ENCODE peak calls at places on chromosomes 12 and 14, in four cellular contexts. U is GM12865, Z is neural progenitor cell, D is H9. S is an unnamed sample.

GRCh38 chr12:66187822-66188221 is 1.2 kb upstream of the IRAK3 start:
- DNase-seq in D (no peak), U (no peak), Z (no peak), S (no peak)

GRCh38 chr12:132148368-132149045 is 4.2 kb downstream of the NOC4L start:
- DNase-seq in U (no peak), D (no peak), Z (no peak), S (no peak)

GRCh38 chr12:78331764-78332163 is 501.1 kb downstream of the NAV3 start:
- DNase-seq in Z (peak), U (no peak), D (no peak), S (no peak)

GRCh38 chr14:61601923-61602732 is 93.2 kb upstream of the HIF1A start:
- DNase-seq in U (no peak), D (no peak), Z (peak), S (no peak)

GRCh38 chr14:99316281-99317163 is 44.5 kb upstream of the BCL11B start:
- DNase-seq in D (no peak), Z (no peak), U (no peak), S (no peak)

GRCh38 chr12:56591111-56591510 is 39.0 kb downstream of the BAZ2A start:
- DNase-seq in Z (peak), D (no peak), U (no peak), S (no peak)

GRCh38 chr12:96710127-96710745 is 196.8 kb upstream of the NEDD1 start:
- DNase-seq in U (no peak), Z (peak), D (peak), S (no peak)

GRCh38 chr12:11653215-11653753 is 3.8 kb downstream of the ETV6 start:
- DNase-seq in U (peak), D (no peak), Z (no peak), S (no peak)

GRCh38 chr12:12807970-12808702 is 5.0 kb upstream of the DDX47 start:
- DNase-seq in Z (no peak), U (peak), D (no peak), S (no peak)

DNA sequence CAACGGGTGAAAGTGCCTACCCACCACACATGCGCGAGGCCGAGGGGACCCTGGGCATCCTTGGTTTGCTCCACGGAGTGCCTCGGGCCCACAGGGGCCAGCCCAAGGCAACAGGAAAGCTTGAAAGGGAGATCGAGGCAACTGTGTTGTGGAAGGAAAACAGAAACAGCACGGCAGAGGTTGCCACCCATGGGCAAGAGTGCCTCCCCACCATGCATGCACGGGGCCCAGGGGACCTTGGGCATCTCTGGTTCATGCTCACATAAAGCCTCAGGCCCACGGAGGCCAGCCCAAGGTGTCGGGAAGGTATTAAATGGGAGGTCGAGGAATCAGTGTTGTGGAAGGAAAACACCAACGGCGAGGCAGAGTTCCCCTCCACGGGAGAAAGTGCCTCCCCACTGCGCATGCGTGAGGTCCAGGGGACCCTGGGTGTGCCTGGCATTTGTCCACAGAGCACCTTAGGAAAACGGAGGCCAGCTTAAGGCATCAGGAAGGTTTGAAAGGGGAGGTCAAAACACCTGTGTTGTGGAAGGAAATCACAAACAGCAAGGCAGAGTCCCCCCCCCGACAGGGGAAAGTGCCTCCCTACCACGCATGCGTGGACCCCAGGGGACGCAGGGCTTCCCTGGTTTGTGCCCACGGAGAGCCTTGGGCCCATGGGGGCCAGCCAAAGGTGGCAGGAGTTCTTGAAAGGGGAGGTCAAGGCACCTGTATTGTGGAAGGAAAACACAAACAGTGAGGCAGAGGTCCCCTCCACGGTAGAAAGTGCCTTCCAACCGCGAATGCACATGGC is 367.3 kb downstream of the ALG10 start:
- DNase-seq in U (no peak), Z (no peak), D (no peak), S (no peak)
- TF ChIP-seq CTCF in U (no peak), Z (no peak), D (no peak), S (no peak)

DNA sequence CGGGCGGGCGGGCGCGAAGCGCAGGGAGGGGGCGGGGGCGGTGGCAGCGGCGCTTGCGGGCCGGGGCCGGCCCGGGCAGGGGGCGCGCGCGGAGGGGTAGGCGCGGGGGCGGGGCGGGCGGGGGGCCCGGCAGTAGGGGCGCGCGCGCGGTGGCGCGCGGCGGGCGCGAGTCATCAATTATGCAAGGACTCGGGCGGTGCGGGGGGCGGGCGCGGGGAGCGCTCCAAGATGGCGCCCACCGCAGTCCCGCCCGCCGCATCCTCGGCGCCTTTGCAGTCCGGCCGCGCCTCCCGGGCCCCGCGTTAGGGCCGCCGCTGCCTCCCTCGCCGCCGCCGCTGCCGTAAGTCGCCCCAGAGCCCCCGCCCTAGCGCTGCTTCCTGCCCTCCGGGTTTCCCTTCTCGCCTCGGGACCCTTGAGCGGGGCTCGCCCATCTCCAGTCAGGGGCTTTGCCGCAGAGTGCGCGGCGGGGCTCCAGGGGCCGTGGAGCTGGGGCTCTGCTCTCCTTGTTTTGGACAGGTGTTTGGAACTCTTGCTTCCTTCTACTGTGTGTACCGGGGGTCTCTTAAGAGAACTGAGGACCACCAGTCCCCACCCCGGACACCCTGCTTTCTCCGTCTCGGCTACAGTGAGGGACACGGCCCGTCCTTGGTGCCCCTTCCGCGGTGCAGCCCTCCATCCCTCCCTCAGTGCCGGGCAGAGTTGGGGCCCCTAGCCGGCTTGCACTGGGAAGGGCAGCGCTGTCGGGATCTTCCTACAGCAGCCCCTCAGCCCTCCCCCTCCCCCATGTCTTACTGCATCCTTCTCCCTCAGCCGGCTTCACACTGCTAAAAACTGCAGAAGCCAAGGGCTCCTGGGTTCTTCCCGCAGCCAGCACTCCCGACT is at the start of gene SCN8A:
- DNase-seq in Z (peak), U (peak), D (peak), S (no peak)
- TF ChIP-seq CTCF in Z (no peak), U (no peak), D (no peak), S (no peak)

DNA sequence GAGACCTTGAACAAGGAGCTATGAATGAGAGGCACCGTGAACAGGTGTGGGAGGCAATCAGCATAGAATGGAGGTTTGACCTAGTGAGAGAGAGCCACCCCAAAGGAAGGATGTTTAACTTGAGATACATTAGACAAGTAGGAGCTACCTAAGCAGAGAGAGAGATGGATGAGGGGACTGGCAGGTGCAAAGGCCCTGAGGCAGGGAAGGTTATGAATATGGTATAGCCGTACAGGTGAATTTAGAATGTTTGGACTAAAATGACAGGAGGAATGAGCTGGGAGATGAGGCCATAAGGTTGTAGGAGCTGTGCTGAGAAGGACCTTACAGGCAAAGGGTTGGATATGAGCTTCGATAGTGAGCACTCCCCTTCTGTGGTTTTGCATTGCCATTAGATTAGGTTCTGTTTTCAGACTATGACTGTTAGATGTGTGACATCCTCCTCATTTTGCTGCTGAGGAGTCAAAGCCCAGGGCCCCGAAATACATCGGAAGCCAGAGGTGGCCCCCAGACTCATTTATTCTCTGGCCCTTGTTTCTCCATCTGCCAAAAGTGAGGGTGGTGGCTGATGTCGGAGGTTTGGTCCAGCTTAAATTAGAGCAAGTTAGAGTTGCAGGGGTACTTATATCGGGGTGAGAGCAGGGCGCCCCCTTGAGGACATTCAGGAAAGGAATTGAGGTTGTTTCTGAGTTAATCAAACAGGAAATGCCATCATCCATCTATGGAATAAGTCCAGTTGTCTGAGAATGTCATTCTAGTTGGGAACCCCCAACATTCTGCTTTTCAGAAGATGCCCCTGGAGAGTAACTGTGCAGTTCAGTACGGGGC is 29.4 kb downstream of the SLC24A4 start:
- DNase-seq in D (peak), U (peak), Z (peak), S (no peak)
- TF ChIP-seq CTCF in D (peak), U (peak), Z (peak), S (no peak)

GRCh38 chr12:57815177-57816000 is 3.1 kb downstream of the AVIL start:
- DNase-seq in Z (peak), D (peak), U (no peak), S (peak)
- TF ChIP-seq CTCF in Z (peak), D (peak), U (no peak), S (no peak)

GRCh38 chr12:48968467-48968866 is 3.1 kb downstream of the WNT10B start:
- DNase-seq in D (no peak), U (peak), Z (no peak), S (no peak)

GRCh38 chr12:48966177-48966890 is 5.2 kb downstream of the WNT10B start:
- DNase-seq in U (no peak), Z (no peak), D (peak), S (no peak)

GRCh38 chr12:48968004-48968403 is 3.5 kb downstream of the WNT10B start:
- DNase-seq in Z (no peak), D (peak), U (no peak), S (no peak)

GRCh38 chr12:48961801-48962200 is 4.5 kb upstream of the ARF3 start:
- DNase-seq in Z (no peak), D (no peak), U (no peak), S (no peak)

DNA sequence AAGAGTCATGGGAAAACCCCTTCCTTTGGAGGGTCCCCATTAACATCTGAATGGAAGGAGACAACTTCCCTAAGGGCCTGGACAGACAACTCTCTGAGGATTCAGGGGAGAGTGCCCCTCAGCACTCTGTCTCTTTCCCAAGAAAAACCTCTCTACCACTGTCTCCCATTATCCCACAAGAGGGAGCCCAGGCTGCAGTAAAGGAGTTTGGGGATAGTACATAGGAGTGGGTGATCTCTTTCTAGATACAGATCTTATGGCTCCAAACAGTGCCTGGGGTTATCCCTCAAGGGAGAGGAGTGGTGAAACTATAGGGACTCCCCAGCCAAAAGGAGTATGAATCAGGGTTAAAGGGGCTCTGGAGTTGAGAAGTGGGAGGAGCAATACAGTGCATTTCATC is 6.1 kb downstream of the WNT10B start:
- DNase-seq in U (no peak), D (peak), Z (peak), S (no peak)
- TF ChIP-seq CTCF in U (no peak), D (peak), Z (peak), S (no peak)

GRCh38 chr14:74302160-74302628 is 540 bp downstream of the ABCD4 start:
- DNase-seq in Z (peak), D (no peak), U (peak), S (no peak)

GRCh38 chr14:74301594-74302159 is 1.1 kb downstream of the ABCD4 start:
- DNase-seq in D (no peak), Z (no peak), U (no peak), S (no peak)

GRCh38 chr14:74299061-74299545 is 3.6 kb downstream of the ABCD4 start:
- DNase-seq in Z (no peak), U (no peak), D (no peak), S (no peak)

GRCh38 chr14:74308695-74309094 is 6.0 kb upstream of the ABCD4 start:
- DNase-seq in D (no peak), Z (no peak), U (no peak), S (no peak)

DNA sequence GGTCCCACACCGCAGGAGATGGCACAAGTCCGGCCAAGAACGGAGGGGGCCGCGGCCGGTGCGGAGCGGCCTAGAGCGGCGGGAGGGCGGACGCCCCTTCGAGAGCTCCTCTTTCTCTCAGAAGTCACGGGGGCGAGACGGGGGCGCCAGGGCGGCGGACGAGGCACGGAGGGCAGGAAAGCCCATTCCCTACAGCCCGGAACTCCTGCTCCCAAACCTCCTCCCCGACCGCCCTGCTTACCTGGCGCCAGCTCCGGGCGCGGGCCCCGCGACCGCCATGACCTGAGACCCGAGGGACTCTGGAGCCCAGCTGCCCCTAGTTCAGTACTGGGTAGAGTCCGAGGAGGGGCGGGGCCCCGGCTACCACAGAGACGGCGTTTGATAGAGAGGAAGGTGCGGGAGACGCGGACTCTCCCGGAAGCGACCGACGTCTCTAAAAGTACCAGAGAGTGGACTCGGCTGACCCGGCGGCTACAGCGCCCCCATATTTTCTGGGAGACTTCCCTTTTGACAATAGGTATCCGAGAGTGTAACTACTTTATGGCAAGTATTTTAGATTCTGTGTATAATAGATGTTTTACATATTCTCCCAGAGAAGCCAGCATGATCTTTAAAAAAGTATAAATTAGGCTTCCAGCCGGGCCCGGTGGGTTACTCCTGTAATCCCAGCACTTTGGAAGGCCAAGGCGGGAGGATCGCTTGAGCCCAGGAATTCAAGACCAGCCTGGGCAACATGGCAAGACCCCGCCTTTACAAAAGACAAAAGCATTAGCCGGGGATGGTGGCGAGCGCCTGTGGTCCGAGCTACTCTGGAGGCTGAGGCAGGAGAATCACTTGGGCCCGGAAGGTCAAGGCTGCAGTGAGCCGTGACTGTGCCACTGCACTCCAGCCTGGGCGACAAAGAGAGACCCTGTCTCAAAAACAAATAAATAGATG is at the start of gene ABCD4:
- DNase-seq in U (peak), Z (peak), D (peak), S (peak)
- TF ChIP-seq CTCF in U (peak), Z (peak), D (peak), S (no peak)

DNA sequence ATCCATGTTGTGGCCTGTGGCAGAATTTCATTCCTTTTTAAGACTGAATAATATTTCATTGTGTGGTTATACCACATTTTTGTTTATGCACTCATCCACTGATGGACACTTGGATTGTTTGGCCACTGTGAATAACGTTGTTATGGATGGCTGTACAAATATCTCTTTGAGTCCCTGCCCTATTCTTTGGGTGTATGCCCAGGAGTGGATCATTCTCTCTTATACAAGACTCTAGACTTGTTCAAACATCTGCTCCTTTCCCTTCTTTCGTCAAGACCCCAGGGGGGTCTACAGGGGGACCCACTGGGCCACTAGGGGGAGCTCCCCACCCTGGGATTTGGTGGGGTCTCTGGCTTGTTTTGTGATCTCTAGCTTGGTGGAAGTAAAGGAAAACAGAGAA is 77.4 kb downstream of the FBXL14 start:
- DNase-seq in Z (peak), U (no peak), D (peak), S (peak)
- TF ChIP-seq CTCF in Z (peak), U (peak), D (peak), S (no peak)